ENCODE peak calls at places on chromosomes 7 and 10, in seven cellular contexts. One of them, this sample, is unnamed. For H3K4me1 and H3K36me3, the result is how much of the 10 kb centered on the place peaks cover.

GRCh38 chr7:128113839-128114238 is 82.6 kb upstream of the LRRC4 start:
- DNase-seq in colonic mucosa: no peak
- DNase-seq in mammary epithelial cell: no peak
- DNase-seq in IMR-90: no peak
- DNase-seq in lower lobe of right lung: no peak
- DNase-seq in Peyer's patch: peak
- DNase-seq in spleen: peak
- DNase-seq in this sample: no peak

GRCh38 chr10:106439366-106439765 is 725.1 kb downstream of the SORCS1 start:
- DNase-seq in lower lobe of right lung: no peak
- DNase-seq in mammary epithelial cell: no peak
- DNase-seq in colonic mucosa: no peak
- DNase-seq in spleen: no peak
- DNase-seq in Peyer's patch: no peak
- DNase-seq in IMR-90: no peak
- DNase-seq in this sample: no peak

GRCh38 chr10:78552261-78552811 is 516.4 kb upstream of the ZMIZ1 start:
- DNase-seq in mammary epithelial cell: no peak
- DNase-seq in colonic mucosa: no peak
- DNase-seq in Peyer's patch: no peak
- DNase-seq in IMR-90: peak
- DNase-seq in lower lobe of right lung: no peak
- DNase-seq in spleen: no peak
- DNase-seq in this sample: peak

GRCh38 chr7:112521942-112522341 is 41.2 kb downstream of the LSMEM1 start:
- DNase-seq in Peyer's patch: no peak
- DNase-seq in mammary epithelial cell: no peak
- DNase-seq in spleen: no peak
- DNase-seq in IMR-90: no peak
- DNase-seq in colonic mucosa: no peak
- DNase-seq in lower lobe of right lung: no peak
- DNase-seq in this sample: no peak

GRCh38 chr7:2760098-2760889 is 72.3 kb downstream of the AMZ1 start:
- DNase-seq in Peyer's patch: peak
- DNase-seq in spleen: peak
- DNase-seq in IMR-90: peak
- DNase-seq in colonic mucosa: peak
- DNase-seq in mammary epithelial cell: no peak
- DNase-seq in lower lobe of right lung: peak
- DNase-seq in this sample: peak

GRCh38 chr7:117775826-117776623 is 97.2 kb downstream of the CTTNBP2 start:
- DNase-seq in IMR-90: no peak
- DNase-seq in colonic mucosa: no peak
- DNase-seq in lower lobe of right lung: no peak
- DNase-seq in mammary epithelial cell: no peak
- DNase-seq in Peyer's patch: no peak
- DNase-seq in spleen: no peak
- DNase-seq in this sample: no peak

GRCh38 chr7:100745184-100745583 is 11.8 kb downstream of the ZAN start:
- DNase-seq in spleen: peak
- DNase-seq in Peyer's patch: peak
- DNase-seq in colonic mucosa: no peak
- DNase-seq in IMR-90: peak
- DNase-seq in lower lobe of right lung: peak
- DNase-seq in mammary epithelial cell: peak
- DNase-seq in this sample: no peak

GRCh38 chr7:77265666-77266065 is 66.0 kb upstream of the FGL2 start:
- DNase-seq in IMR-90: no peak
- DNase-seq in Peyer's patch: no peak
- DNase-seq in lower lobe of right lung: no peak
- DNase-seq in spleen: no peak
- DNase-seq in mammary epithelial cell: no peak
- DNase-seq in colonic mucosa: no peak
- DNase-seq in this sample: no peak

GRCh38 chr10:107280293-107280692 is 115.8 kb upstream of the SORCS1 start:
- DNase-seq in IMR-90: no peak
- DNase-seq in Peyer's patch: no peak
- DNase-seq in colonic mucosa: peak
- DNase-seq in lower lobe of right lung: no peak
- DNase-seq in spleen: no peak
- DNase-seq in mammary epithelial cell: no peak
- DNase-seq in this sample: no peak

GRCh38 chr10:92419740-92420553 is 129.0 kb downstream of the MARCHF5 start:
- DNase-seq in colonic mucosa: peak
- DNase-seq in lower lobe of right lung: peak
- DNase-seq in spleen: peak
- DNase-seq in Peyer's patch: peak
- DNase-seq in mammary epithelial cell: no peak
- DNase-seq in IMR-90: peak
- DNase-seq in this sample: peak

GRCh38 chr10:121514141-121514865 is 83.9 kb downstream of the FGFR2 start:
- DNase-seq in Peyer's patch: no peak
- DNase-seq in IMR-90: no peak
- DNase-seq in mammary epithelial cell: no peak
- DNase-seq in spleen: no peak
- DNase-seq in lower lobe of right lung: no peak
- DNase-seq in colonic mucosa: no peak
- DNase-seq in this sample: no peak

GRCh38 chr10:121509776-121510175 is 88.5 kb downstream of the FGFR2 start:
- DNase-seq in IMR-90: no peak
- DNase-seq in Peyer's patch: no peak
- DNase-seq in mammary epithelial cell: no peak
- DNase-seq in colonic mucosa: no peak
- DNase-seq in spleen: no peak
- DNase-seq in lower lobe of right lung: no peak
- DNase-seq in this sample: no peak

GRCh38 chr10:121516071-121516470 is 82.2 kb downstream of the FGFR2 start:
- DNase-seq in Peyer's patch: no peak
- DNase-seq in mammary epithelial cell: no peak
- DNase-seq in spleen: no peak
- DNase-seq in lower lobe of right lung: no peak
- DNase-seq in IMR-90: no peak
- DNase-seq in colonic mucosa: no peak
- DNase-seq in this sample: no peak

GRCh38 chr10:121511943-121512342 is 86.3 kb downstream of the FGFR2 start:
- DNase-seq in Peyer's patch: no peak
- DNase-seq in mammary epithelial cell: no peak
- DNase-seq in IMR-90: no peak
- DNase-seq in colonic mucosa: no peak
- DNase-seq in spleen: no peak
- DNase-seq in lower lobe of right lung: no peak
- DNase-seq in this sample: no peak

GRCh38 chr10:121510201-121510771 is 88.0 kb downstream of the FGFR2 start:
- DNase-seq in spleen: no peak
- DNase-seq in mammary epithelial cell: no peak
- DNase-seq in lower lobe of right lung: no peak
- DNase-seq in IMR-90: no peak
- DNase-seq in Peyer's patch: no peak
- DNase-seq in colonic mucosa: no peak
- DNase-seq in this sample: peak
- H3K4me1 ChIP-seq in spleen: under half
- H3K4me1 ChIP-seq in mammary epithelial cell: under half
- H3K4me1 ChIP-seq in lower lobe of right lung: under half
- H3K4me1 ChIP-seq in IMR-90: under half
- H3K4me1 ChIP-seq in Peyer's patch: under half
- H3K4me1 ChIP-seq in colonic mucosa: under half
- H3K4me1 ChIP-seq in this sample: under half

GRCh38 chr10:100359529-100360150 is 12.6 kb downstream of the SCD start:
- DNase-seq in mammary epithelial cell: no peak
- DNase-seq in colonic mucosa: no peak
- DNase-seq in lower lobe of right lung: no peak
- DNase-seq in Peyer's patch: no peak
- DNase-seq in spleen: no peak
- DNase-seq in IMR-90: no peak
- DNase-seq in this sample: no peak

GRCh38 chr10:100364147-100364546 is 17.1 kb downstream of the SCD start:
- DNase-seq in Peyer's patch: no peak
- DNase-seq in spleen: no peak
- DNase-seq in colonic mucosa: no peak
- DNase-seq in IMR-90: no peak
- DNase-seq in mammary epithelial cell: no peak
- DNase-seq in lower lobe of right lung: no peak
- DNase-seq in this sample: no peak

GRCh38 chr10:100360234-100360633 is 13.2 kb downstream of the SCD start:
- DNase-seq in spleen: no peak
- DNase-seq in Peyer's patch: no peak
- DNase-seq in IMR-90: no peak
- DNase-seq in colonic mucosa: no peak
- DNase-seq in lower lobe of right lung: no peak
- DNase-seq in mammary epithelial cell: no peak
- DNase-seq in this sample: no peak

GRCh38 chr10:100364735-100365391 is 17.8 kb downstream of the SCD start:
- DNase-seq in lower lobe of right lung: peak
- DNase-seq in spleen: no peak
- DNase-seq in IMR-90: peak
- DNase-seq in Peyer's patch: peak
- DNase-seq in mammary epithelial cell: peak
- DNase-seq in colonic mucosa: peak
- DNase-seq in this sample: peak

DNA sequence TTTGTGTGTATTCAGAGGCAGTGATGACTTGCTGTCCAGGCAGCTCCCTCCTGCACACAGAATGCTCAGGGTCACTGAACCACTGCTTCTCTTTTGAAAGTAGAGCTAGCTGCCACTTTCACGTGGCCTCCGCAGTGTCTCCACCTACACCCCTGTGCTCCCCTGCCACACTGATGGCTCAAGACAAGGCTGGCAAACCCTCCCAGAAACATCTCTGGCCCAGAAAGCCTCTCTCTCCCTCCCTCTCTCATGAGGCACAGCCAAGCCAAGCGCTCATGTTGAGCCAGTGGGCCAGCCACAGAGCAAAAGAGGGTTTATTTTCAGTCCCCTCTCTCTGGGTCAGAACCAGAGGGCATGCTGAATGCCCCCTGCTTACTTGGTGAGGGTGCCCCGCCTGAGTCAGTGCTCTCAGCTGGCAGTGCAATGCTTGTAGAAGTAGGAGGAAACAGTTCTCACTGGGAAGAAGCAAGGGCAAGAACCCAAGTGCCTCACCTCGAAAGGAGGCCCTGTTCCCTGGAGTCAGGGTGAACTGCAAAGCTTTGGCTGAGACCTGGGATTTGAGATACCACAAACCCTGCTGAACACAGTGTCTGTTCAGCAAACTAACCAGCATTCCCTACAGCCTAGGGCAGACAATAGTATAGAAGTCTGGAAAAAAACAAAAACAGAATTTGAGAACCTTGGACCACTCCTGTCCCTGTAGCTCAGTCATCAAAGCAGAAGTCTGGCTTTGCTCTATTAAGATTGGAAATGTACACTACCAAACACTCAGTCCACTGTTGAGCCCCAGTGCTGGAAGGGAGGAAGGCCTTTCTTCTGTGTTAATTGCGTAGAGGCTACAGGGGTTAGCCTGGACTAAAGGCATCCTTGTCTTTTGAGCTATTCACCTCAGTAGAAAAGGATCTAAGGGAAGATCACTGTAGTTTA is 15.8 kb downstream of the SCD start:
- DNase-seq in lower lobe of right lung: no peak
- DNase-seq in colonic mucosa: no peak
- DNase-seq in spleen: no peak
- DNase-seq in IMR-90: no peak
- DNase-seq in mammary epithelial cell: no peak
- DNase-seq in Peyer's patch: no peak
- DNase-seq in this sample: no peak
- H3K36me3 ChIP-seq in lower lobe of right lung: under half
- H3K36me3 ChIP-seq in colonic mucosa: under half
- H3K36me3 ChIP-seq in spleen: under half
- H3K36me3 ChIP-seq in IMR-90: under half
- H3K36me3 ChIP-seq in mammary epithelial cell: under half
- H3K36me3 ChIP-seq in Peyer's patch: under half
- H3K36me3 ChIP-seq in this sample: under half

DNA sequence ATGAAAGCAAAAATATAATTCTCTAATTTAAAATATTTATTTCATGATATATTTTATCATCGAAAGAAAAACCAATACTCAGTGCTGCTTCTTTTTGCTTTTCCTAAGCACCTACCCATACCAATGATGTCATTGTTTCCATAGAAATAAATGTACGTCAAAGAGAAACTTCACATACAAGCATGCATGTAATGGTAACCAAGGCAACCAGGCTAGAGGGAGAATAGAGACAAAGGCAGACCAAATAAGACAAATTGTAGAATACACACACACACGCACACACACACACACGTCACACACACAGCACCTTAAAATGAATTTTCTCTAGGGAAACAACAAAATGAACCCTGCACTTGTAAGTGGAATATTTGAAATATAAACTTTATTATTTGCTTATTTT is 75.5 kb downstream of the MACC1 start:
- DNase-seq in Peyer's patch: no peak
- DNase-seq in lower lobe of right lung: no peak
- DNase-seq in mammary epithelial cell: no peak
- DNase-seq in colonic mucosa: no peak
- DNase-seq in spleen: no peak
- DNase-seq in IMR-90: peak
- DNase-seq in this sample: no peak
- TF ChIP-seq CTCF in Peyer's patch: no peak
- TF ChIP-seq CTCF in lower lobe of right lung: no peak
- TF ChIP-seq CTCF in mammary epithelial cell: no peak
- TF ChIP-seq CTCF in colonic mucosa: no peak
- TF ChIP-seq CTCF in spleen: no peak
- TF ChIP-seq CTCF in IMR-90: no peak
- TF ChIP-seq CTCF in this sample: no peak

GRCh38 chr7:137993395-137993743 is 8.5 kb downstream of the CREB3L2 start:
- DNase-seq in Peyer's patch: no peak
- DNase-seq in mammary epithelial cell: no peak
- DNase-seq in colonic mucosa: no peak
- DNase-seq in lower lobe of right lung: no peak
- DNase-seq in IMR-90: no peak
- DNase-seq in spleen: no peak
- DNase-seq in this sample: no peak
- H3K4me1 ChIP-seq in Peyer's patch: under half
- H3K4me1 ChIP-seq in mammary epithelial cell: under half
- H3K4me1 ChIP-seq in colonic mucosa: under half
- H3K4me1 ChIP-seq in lower lobe of right lung: half or more
- H3K4me1 ChIP-seq in IMR-90: under half
- H3K4me1 ChIP-seq in spleen: under half
- H3K4me1 ChIP-seq in this sample: under half

DNA sequence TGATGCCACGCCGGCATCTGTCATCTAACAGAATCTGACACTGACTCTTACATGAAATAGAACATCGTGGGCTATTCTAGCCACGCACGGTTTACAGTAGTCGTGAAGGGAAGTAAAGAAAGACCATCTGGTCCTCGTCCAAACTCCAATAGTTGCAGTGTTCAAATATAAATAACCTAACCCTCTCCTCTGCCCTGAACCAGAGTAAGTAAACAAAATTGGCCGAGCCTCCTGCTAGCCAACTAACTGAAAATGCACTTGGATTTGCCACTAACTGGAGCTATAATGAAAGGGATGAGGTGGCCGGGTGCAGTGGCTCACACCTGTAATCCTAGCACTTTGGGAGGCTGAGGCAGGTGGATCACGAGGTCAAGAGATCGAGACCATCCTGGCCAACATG is 29.5 kb upstream of the ZC3HAV1L start:
- DNase-seq in IMR-90: peak
- DNase-seq in colonic mucosa: no peak
- DNase-seq in Peyer's patch: no peak
- DNase-seq in lower lobe of right lung: no peak
- DNase-seq in spleen: no peak
- DNase-seq in mammary epithelial cell: no peak
- DNase-seq in this sample: no peak
- H3K36me3 ChIP-seq in IMR-90: under half
- H3K36me3 ChIP-seq in colonic mucosa: under half
- H3K36me3 ChIP-seq in Peyer's patch: half or more
- H3K36me3 ChIP-seq in lower lobe of right lung: half or more
- H3K36me3 ChIP-seq in spleen: half or more
- H3K36me3 ChIP-seq in mammary epithelial cell: under half
- H3K36me3 ChIP-seq in this sample: under half